ENCODE peak calls at places on chromosomes 7 and 10, in nine cellular contexts. F is mucosa of descending colon; D is NCI-H1092; K is stimulated activated CD4-positive, alpha-beta T cell treated with anti-CD3 and anti-CD28 coated beads, Interleukin-2, amount 100 ng/mL, for 24 hours; V is adipocyte; M is cardiac fibroblast; Q is GM13976; X is WTC11; E is omental fat pad. J is an unnamed sample.

GRCh38 chr10:58488921-58489320 is 23.8 kb upstream of the BICC1 start:
- DNase-seq in Q (no peak), D (no peak), V (peak; percentile 25), E (no peak), X (no peak), K (no peak), M (peak; percentile 59), F (no peak), J (no peak)

GRCh38 chr10:96560970-96561887 is 25.6 kb downstream of the TM9SF3 start:
- DNase-seq in Q (no peak), E (no peak), X (no peak), M (peak; percentile 39), K (no peak), D (no peak), V (peak; percentile 30), F (no peak), J (no peak)

GRCh38 chr7:110645616-110646015 is 445.3 kb upstream of the LRRN3 start:
- DNase-seq in D (no peak), Q (no peak), K (no peak), V (no peak), E (no peak), M (no peak), X (no peak), F (no peak), J (no peak)

GRCh38 chr7:17176633-17177032 is 121.8 kb upstream of the AHR start:
- DNase-seq in D (no peak), F (no peak), Q (no peak), E (no peak), V (no peak), K (no peak), X (no peak), M (no peak), J (no peak)

GRCh38 chr10:11335881-11336430 is 275.5 kb downstream of the USP6NL start:
- DNase-seq in X (no peak), V (no peak), M (no peak), F (no peak), E (no peak), K (no peak), D (no peak), Q (no peak), J (no peak)

GRCh38 chr10:113616244-113617074 is 47.4 kb downstream of the NRAP start:
- DNase-seq in K (no peak), F (no peak), V (peak; percentile 20), E (no peak), Q (no peak), X (no peak), M (no peak), D (no peak), J (no peak)

GRCh38 chr7:9955138-9955537 is 1018.5 kb upstream of the PHF14 start:
- DNase-seq in K (no peak), F (no peak), M (no peak), D (no peak), Q (no peak), E (no peak), X (no peak), V (no peak), J (no peak)

GRCh38 chr7:157555308-157555707 is 218.5 kb downstream of the DNAJB6 start:
- DNase-seq in Q (no peak), M (no peak), K (no peak), F (no peak), D (no peak), E (no peak), V (no peak), X (peak; percentile 5), J (no peak)

J was measured in pancreas.